ENCODE peak calls at places on chromosomes 7 and 10, in eight cellular contexts. Q, C, F, D, S, V, I and N are unnamed samples.

GRCh38 chr10:124238367-124238766 is 145.0 kb upstream of the CHST15 start:
- DNase-seq in Q (peak), C (no peak), F (no peak), D (no peak), S (no peak), V (no peak), I (no peak), N (no peak)

GRCh38 chr7:20222219-20222828 is 5.1 kb upstream of the MACC1 start:
- DNase-seq in Q (no peak), C (no peak), F (no peak), D (no peak), S (no peak), V (no peak), I (no peak), N (no peak)

GRCh38 chr7:45215611-45216062 is 58.0 kb downstream of the RAMP3 start:
- DNase-seq in Q (no peak), C (no peak), F (peak), D (no peak), S (no peak), V (no peak), I (no peak), N (peak)

GRCh38 chr7:42661312-42661711 is 250.6 kb downstream of the C7orf25 start:
- DNase-seq in Q (no peak), C (no peak), F (no peak), D (peak), S (no peak), V (no peak), I (no peak), N (no peak)

GRCh38 chr7:117169907-117170306 is 153.0 kb downstream of the WNT2 start:
- DNase-seq in Q (no peak), C (no peak), F (peak), D (peak), S (peak), V (no peak), I (no peak), N (peak)

GRCh38 chr10:77539147-77539935 is 98.3 kb downstream of the KCNMA1 start:
- DNase-seq in Q (peak), C (no peak), F (no peak), D (no peak), S (no peak), V (no peak), I (no peak), N (no peak)

GRCh38 chr10:74419491-74420466 is 268.8 kb downstream of the ADK start:
- DNase-seq in Q (no peak), C (no peak), F (peak), D (no peak), S (no peak), V (peak), I (peak), N (peak)

GRCh38 chr10:29642996-29643395 is 8.2 kb upstream of the SVIL start:
- DNase-seq in Q (no peak), C (no peak), F (no peak), D (no peak), S (no peak), V (no peak), I (no peak), N (no peak)

GRCh38 chr10:67606572-67606971 is 89.4 kb downstream of the CTNNA3 start:
- DNase-seq in Q (no peak), C (no peak), F (no peak), D (peak), S (no peak), V (no peak), I (no peak), N (no peak)

GRCh38 chr10:24197319-24197718 is 11.6 kb upstream of the KIAA1217 start:
- DNase-seq in Q (no peak), C (no peak), F (no peak), D (no peak), S (no peak), V (no peak), I (no peak), N (no peak)

GRCh38 chr7:136845899-136846465 is 22.5 kb upstream of the CHRM2 start:
- DNase-seq in Q (no peak), C (no peak), F (no peak), D (no peak), S (no peak), V (no peak), I (no peak), N (no peak)

GRCh38 chr10:131961777-131962450 is 19.8 kb downstream of the BNIP3 start:
- DNase-seq in Q (no peak), C (no peak), F (peak), D (peak), S (no peak), V (no peak), I (no peak), N (peak)

GRCh38 chr7:139075871-139076686 is 33.4 kb downstream of the ZC3HAV1 start:
- DNase-seq in Q (no peak), C (no peak), F (no peak), D (no peak), S (no peak), V (no peak), I (no peak), N (no peak)

GRCh38 chr7:29375641-29376562 is 181.3 kb downstream of the CHN2 start:
- DNase-seq in Q (peak), C (no peak), F (no peak), D (peak), S (peak), V (no peak), I (no peak), N (peak)